ENCODE peak calls at places on chromosome 20, in five cellular contexts. One of them, this sample, is unnamed. For H3K4me1, the result is how much of the 10 kb centered on the place peaks cover.

GRCh38 chr20:49989234-49990065 is 6.7 kb downstream of the SNAI1 start:
- DNase-seq in kidney: peak
- DNase-seq in astrocyte: peak
- DNase-seq in neuronal stem cell: no peak
- DNase-seq in GM23248: peak
- DNase-seq in this sample: peak

GRCh38 chr20:54680439-54680838 is 205.0 kb downstream of the DOK5 start:
- DNase-seq in GM23248: no peak
- DNase-seq in kidney: no peak
- DNase-seq in astrocyte: no peak
- DNase-seq in neuronal stem cell: no peak
- DNase-seq in this sample: no peak

GRCh38 chr20:63639093-63639860 is 12.4 kb upstream of the GMEB2 start:
- DNase-seq in GM23248: no peak
- DNase-seq in astrocyte: no peak
- DNase-seq in neuronal stem cell: no peak
- DNase-seq in kidney: peak
- DNase-seq in this sample: no peak

GRCh38 chr20:5535211-5535756 is 214.9 kb upstream of the SHLD1 start:
- DNase-seq in kidney: no peak
- DNase-seq in neuronal stem cell: no peak
- DNase-seq in astrocyte: peak
- DNase-seq in GM23248: peak
- DNase-seq in this sample: peak

GRCh38 chr20:49446808-49447207 is 35.7 kb downstream of the KCNB1 start:
- DNase-seq in GM23248: peak
- DNase-seq in astrocyte: peak
- DNase-seq in kidney: peak
- DNase-seq in neuronal stem cell: peak
- DNase-seq in this sample: peak

GRCh38 chr20:42350521-42350920 is 732.3 kb upstream of the CHD6 start:
- DNase-seq in astrocyte: no peak
- DNase-seq in GM23248: no peak
- DNase-seq in kidney: no peak
- DNase-seq in neuronal stem cell: no peak
- DNase-seq in this sample: no peak

GRCh38 chr20:40807094-40807623 is 118.1 kb upstream of the MAFB start:
- DNase-seq in astrocyte: no peak
- DNase-seq in neuronal stem cell: no peak
- DNase-seq in kidney: no peak
- DNase-seq in GM23248: no peak
- DNase-seq in this sample: no peak

GRCh38 chr20:8424010-8424409 is 291.9 kb downstream of the PLCB1 start:
- DNase-seq in astrocyte: peak
- DNase-seq in neuronal stem cell: no peak
- DNase-seq in kidney: no peak
- DNase-seq in GM23248: peak
- DNase-seq in this sample: peak

GRCh38 chr20:11204926-11205768 is 531.3 kb upstream of the JAG1 start:
- DNase-seq in neuronal stem cell: peak
- DNase-seq in kidney: no peak
- DNase-seq in GM23248: peak
- DNase-seq in astrocyte: peak
- DNase-seq in this sample: peak

GRCh38 chr20:16476032-16476431 is 97.2 kb downstream of the KIF16B start:
- DNase-seq in kidney: no peak
- DNase-seq in astrocyte: no peak
- DNase-seq in neuronal stem cell: peak
- DNase-seq in GM23248: peak
- DNase-seq in this sample: peak

GRCh38 chr20:38117635-38118034 is 47.4 kb downstream of the TGM2 start:
- DNase-seq in GM23248: peak
- DNase-seq in astrocyte: peak
- DNase-seq in neuronal stem cell: no peak
- DNase-seq in kidney: no peak
- DNase-seq in this sample: peak

GRCh38 chr20:38221041-38221589 is 39.4 kb downstream of the KIAA1755 start:
- DNase-seq in kidney: peak
- DNase-seq in astrocyte: peak
- DNase-seq in GM23248: peak
- DNase-seq in neuronal stem cell: peak
- DNase-seq in this sample: peak

GRCh38 chr20:53773792-53774371 is 180.2 kb upstream of the ZNF217 start:
- DNase-seq in neuronal stem cell: no peak
- DNase-seq in astrocyte: peak
- DNase-seq in kidney: no peak
- DNase-seq in GM23248: peak
- DNase-seq in this sample: peak

GRCh38 chr20:38117205-38117604 is 47.9 kb downstream of the TGM2 start:
- DNase-seq in kidney: no peak
- DNase-seq in neuronal stem cell: no peak
- DNase-seq in astrocyte: no peak
- DNase-seq in GM23248: no peak
- DNase-seq in this sample: no peak

GRCh38 chr20:5114403-5114802 is 5.4 kb downstream of the PCNA start:
- DNase-seq in neuronal stem cell: no peak
- DNase-seq in kidney: no peak
- DNase-seq in GM23248: no peak
- DNase-seq in astrocyte: no peak
- DNase-seq in this sample: no peak

GRCh38 chr20:20939006-20939405 is 167.2 kb downstream of the LINC00237 start:
- DNase-seq in kidney: no peak
- DNase-seq in astrocyte: no peak
- DNase-seq in neuronal stem cell: no peak
- DNase-seq in GM23248: no peak
- DNase-seq in this sample: no peak

GRCh38 chr20:34989670-34990069 is 34.0 kb downstream of the MYH7B start:
- DNase-seq in kidney: peak
- DNase-seq in astrocyte: no peak
- DNase-seq in GM23248: no peak
- DNase-seq in neuronal stem cell: no peak
- DNase-seq in this sample: no peak

GRCh38 chr20:18913701-18914100 is 100.1 kb downstream of the SCP2D1 start:
- DNase-seq in astrocyte: no peak
- DNase-seq in neuronal stem cell: no peak
- DNase-seq in GM23248: no peak
- DNase-seq in kidney: no peak
- DNase-seq in this sample: no peak

GRCh38 chr20:64069614-64070243 is 6.7 kb downstream of the TCEA2 start:
- DNase-seq in GM23248: peak
- DNase-seq in kidney: no peak
- DNase-seq in neuronal stem cell: peak
- DNase-seq in astrocyte: no peak
- DNase-seq in this sample: no peak

GRCh38 chr20:25299801-25300200 is 51.9 kb downstream of the PYGB start:
- DNase-seq in GM23248: peak
- DNase-seq in astrocyte: peak
- DNase-seq in kidney: peak
- DNase-seq in neuronal stem cell: no peak
- DNase-seq in this sample: peak

GRCh38 chr20:25301357-25301920 is 53.6 kb downstream of the PYGB start:
- DNase-seq in neuronal stem cell: no peak
- DNase-seq in GM23248: no peak
- DNase-seq in kidney: peak
- DNase-seq in astrocyte: no peak
- DNase-seq in this sample: no peak

GRCh38 chr20:25303292-25304024 is 55.6 kb downstream of the PYGB start:
- DNase-seq in neuronal stem cell: no peak
- DNase-seq in GM23248: no peak
- DNase-seq in kidney: no peak
- DNase-seq in astrocyte: no peak
- DNase-seq in this sample: no peak

GRCh38 chr20:25302596-25302995 is 54.7 kb downstream of the PYGB start:
- DNase-seq in kidney: no peak
- DNase-seq in GM23248: no peak
- DNase-seq in astrocyte: no peak
- DNase-seq in neuronal stem cell: no peak
- DNase-seq in this sample: no peak

DNA sequence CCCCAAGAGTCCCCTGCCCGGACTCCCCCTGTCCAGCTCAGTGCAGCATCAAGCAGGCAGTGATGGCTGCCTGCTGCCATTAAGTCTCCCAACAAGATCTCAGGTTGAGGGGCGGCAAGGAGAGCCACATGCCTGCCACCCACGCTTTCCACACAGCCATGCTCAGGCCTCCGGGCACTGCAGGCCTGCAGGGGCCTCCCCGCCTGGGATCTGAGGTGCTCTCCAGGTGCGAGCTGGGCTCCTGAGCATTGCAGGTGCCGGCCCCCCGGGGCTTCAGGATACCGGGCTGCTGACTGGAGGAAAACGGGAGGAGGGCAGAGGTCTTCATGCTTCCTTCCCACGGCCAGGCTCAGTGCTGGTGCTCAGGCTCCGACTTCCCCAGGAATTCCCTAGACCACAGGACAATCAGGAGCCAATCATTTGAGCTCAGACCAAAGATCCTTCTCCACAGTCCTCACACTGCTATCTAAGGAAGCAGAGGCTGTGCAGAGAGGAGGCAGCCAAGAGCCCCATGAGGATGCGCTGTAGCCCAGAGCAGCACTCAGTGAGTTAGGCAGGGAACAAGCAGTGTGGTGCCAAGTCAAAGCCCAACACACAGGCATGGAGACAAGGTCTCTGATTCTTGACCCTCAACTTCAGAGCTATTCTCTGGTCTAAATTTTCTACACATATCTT is 52.7 kb downstream of the PYGB start:
- DNase-seq in GM23248: peak
- DNase-seq in astrocyte: peak
- DNase-seq in neuronal stem cell: no peak
- DNase-seq in kidney: peak
- DNase-seq in this sample: peak
- H3K9ac ChIP-seq in GM23248: no peak
- H3K9ac ChIP-seq in astrocyte: no peak
- H3K9ac ChIP-seq in neuronal stem cell: no peak
- H3K9ac ChIP-seq in kidney: no peak
- H3K9ac ChIP-seq in this sample: no peak

GRCh38 chr20:36481380-36482043 is 59.8 kb upstream of the MYL9 start:
- DNase-seq in kidney: no peak
- DNase-seq in astrocyte: no peak
- DNase-seq in neuronal stem cell: no peak
- DNase-seq in GM23248: peak
- DNase-seq in this sample: no peak
- H3K4me1 ChIP-seq in kidney: under half
- H3K4me1 ChIP-seq in astrocyte: under half
- H3K4me1 ChIP-seq in neuronal stem cell: under half
- H3K4me1 ChIP-seq in GM23248: half or more
- H3K4me1 ChIP-seq in this sample: under half

GRCh38 chr20:45835230-45836224 is 1.9 kb downstream of the SNX21 start:
- DNase-seq in astrocyte: peak
- DNase-seq in kidney: peak
- DNase-seq in neuronal stem cell: no peak
- DNase-seq in GM23248: peak
- DNase-seq in this sample: peak
- H3K9ac ChIP-seq in astrocyte: no peak
- H3K9ac ChIP-seq in kidney: peak
- H3K9ac ChIP-seq in neuronal stem cell: no peak
- H3K9ac ChIP-seq in GM23248: peak
- H3K9ac ChIP-seq in this sample: no peak

DNA sequence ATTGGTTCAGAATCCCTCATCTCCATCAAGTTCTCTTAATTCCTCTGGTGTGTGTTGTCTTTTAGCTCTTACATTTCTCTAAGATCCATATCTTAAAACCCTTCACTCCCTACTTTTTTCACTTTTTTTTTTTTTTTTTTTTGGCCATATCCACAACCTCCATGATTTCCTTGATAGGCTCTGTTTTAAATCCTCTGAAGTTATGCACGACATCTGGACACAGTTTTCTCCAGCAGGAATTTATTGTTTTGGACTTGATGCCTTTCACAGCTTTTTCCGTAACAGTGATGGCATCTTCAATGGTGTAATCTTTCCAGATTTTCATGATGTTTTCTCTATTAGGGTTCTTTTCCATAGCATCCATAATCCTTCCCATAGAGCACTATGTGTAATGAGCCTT is 57.0 kb downstream of the NCOA3 start:
- DNase-seq in GM23248: peak
- DNase-seq in astrocyte: no peak
- DNase-seq in kidney: no peak
- DNase-seq in neuronal stem cell: no peak
- DNase-seq in this sample: no peak
- H3K4me1 ChIP-seq in GM23248: under half
- H3K4me1 ChIP-seq in astrocyte: under half
- H3K4me1 ChIP-seq in kidney: under half
- H3K4me1 ChIP-seq in neuronal stem cell: under half
- H3K4me1 ChIP-seq in this sample: under half

GRCh38 chr20:22688485-22688884 is 104.1 kb upstream of the FOXA2 start:
- DNase-seq in kidney: no peak
- DNase-seq in astrocyte: no peak
- DNase-seq in GM23248: no peak
- DNase-seq in neuronal stem cell: no peak
- DNase-seq in this sample: no peak

GRCh38 chr20:22690000-22690399 is 105.6 kb upstream of the FOXA2 start:
- DNase-seq in kidney: no peak
- DNase-seq in astrocyte: no peak
- DNase-seq in neuronal stem cell: no peak
- DNase-seq in GM23248: no peak
- DNase-seq in this sample: no peak

GRCh38 chr20:22686097-22686496 is 101.7 kb upstream of the FOXA2 start:
- DNase-seq in GM23248: peak
- DNase-seq in neuronal stem cell: no peak
- DNase-seq in astrocyte: peak
- DNase-seq in kidney: no peak
- DNase-seq in this sample: peak

GRCh38 chr20:22689246-22689645 is 104.9 kb upstream of the FOXA2 start:
- DNase-seq in astrocyte: no peak
- DNase-seq in GM23248: no peak
- DNase-seq in kidney: no peak
- DNase-seq in neuronal stem cell: no peak
- DNase-seq in this sample: no peak

GRCh38 chr20:22687676-22688360 is 103.4 kb upstream of the FOXA2 start:
- DNase-seq in GM23248: no peak
- DNase-seq in neuronal stem cell: no peak
- DNase-seq in kidney: no peak
- DNase-seq in astrocyte: no peak
- DNase-seq in this sample: no peak
- H3K9ac ChIP-seq in GM23248: no peak
- H3K9ac ChIP-seq in neuronal stem cell: no peak
- H3K9ac ChIP-seq in kidney: no peak
- H3K9ac ChIP-seq in astrocyte: no peak
- H3K9ac ChIP-seq in this sample: no peak

This sample was measured in fibroblast of lung.